ENCODE peak calls at places on chromosomes 1 and 21, in six cellular contexts. W is foreskin keratinocyte, O is osteocyte, F is chondrocyte, L is ovary, G is astrocyte of the cerebellum. K is an unnamed sample.

GRCh38 chr1:41341756-41342562 is 19.3 kb upstream of the FOXO6 start:
- DNase-seq in W (no peak), G (no peak), O (no peak), L (peak), F (peak), K (no peak)

GRCh38 chr1:202762019-202762418 is 46.2 kb downstream of the KDM5B start:
- DNase-seq in W (no peak), O (no peak), L (no peak), G (no peak), F (no peak), K (no peak)

GRCh38 chr1:115727706-115728249 is 40.7 kb downstream of the CASQ2 start:
- DNase-seq in G (peak), W (peak), F (no peak), O (no peak), L (peak), K (no peak)

GRCh38 chr1:108897865-108898720 is 21.3 kb downstream of the GPSM2 start:
- DNase-seq in F (no peak), G (peak), W (peak), O (no peak), L (no peak), K (peak)

GRCh38 chr1:93751391-93752250 is 70.0 kb upstream of the BCAR3 start:
- DNase-seq in F (no peak), L (no peak), G (no peak), W (no peak), O (no peak), K (no peak)

GRCh38 chr21:31162079-31162699 is 123.9 kb upstream of the KRTAP19-8 start:
- DNase-seq in W (no peak), F (no peak), G (no peak), O (no peak), L (no peak), K (no peak)

GRCh38 chr1:112651205-112651604 is 23.3 kb upstream of the MOV10 start:
- DNase-seq in L (no peak), F (no peak), G (no peak), W (no peak), O (no peak), K (no peak)

GRCh38 chr21:33064623-33064996 is 5.3 kb upstream of the OLIG1 start:
- DNase-seq in L (no peak), G (no peak), O (no peak), F (no peak), W (no peak), K (no peak)

GRCh38 chr1:70205076-70205436 is 323 bp downstream of the LRRC40 start:
- DNase-seq in O (no peak), W (no peak), G (no peak), F (no peak), L (no peak), K (no peak)

GRCh38 chr21:41622831-41623548 is 115.0 kb upstream of the TMPRSS2 start:
- DNase-seq in W (no peak), O (no peak), L (no peak), G (no peak), F (no peak), K (no peak)

GRCh38 chr1:193418745-193419058 is 232.3 kb upstream of the B3GALT2 start:
- DNase-seq in O (no peak), L (no peak), F (no peak), G (no peak), W (no peak), K (no peak)

GRCh38 chr1:162206749-162207635 is 137.5 kb downstream of the NOS1AP start:
- DNase-seq in W (no peak), G (no peak), O (no peak), L (no peak), F (no peak), K (no peak)

GRCh38 chr1:195608883-195609282 is 999.4 kb downstream of the KCNT2 start:
- DNase-seq in O (no peak), L (no peak), W (no peak), G (no peak), F (no peak), K (no peak)

GRCh38 chr1:224757508-224757907 is 141.4 kb downstream of the CNIH3 start:
- DNase-seq in W (no peak), G (no peak), F (no peak), O (peak), L (no peak), K (no peak)

GRCh38 chr1:151512326-151512725 is 1.1 kb downstream of the CGN start:
- DNase-seq in F (peak), L (no peak), W (no peak), O (no peak), G (no peak), K (no peak)

GRCh38 chr1:86942743-86943142 is 28.3 kb downstream of the HS2ST1 start:
- DNase-seq in O (no peak), L (no peak), G (no peak), F (no peak), W (no peak), K (no peak)

GRCh38 chr1:199859525-199859924 is 168.0 kb upstream of the NR5A2 start:
- DNase-seq in O (no peak), L (no peak), G (no peak), W (peak), F (no peak), K (peak)

GRCh38 chr1:91555821-91556531 is 55.3 kb downstream of the CDC7 start:
- DNase-seq in O (no peak), W (peak), G (no peak), F (no peak), L (no peak), K (no peak)

GRCh38 chr1:224168859-224169380 is 14.1 kb upstream of the DEGS1 start:
- DNase-seq in W (peak), L (no peak), G (peak), O (peak), F (no peak), K (peak)

GRCh38 chr1:236916131-236916800 is 88.0 kb downstream of the MT1HL1 start:
- DNase-seq in L (no peak), O (no peak), G (no peak), W (no peak), F (no peak), K (no peak)

GRCh38 chr1:101216623-101217022 is 20.2 kb upstream of the S1PR1 start:
- DNase-seq in O (no peak), G (no peak), F (no peak), W (peak), L (no peak), K (no peak)

GRCh38 chr1:91501527-91501859 is 842 bp downstream of the CDC7 start:
- DNase-seq in O (no peak), W (no peak), F (no peak), G (peak), L (no peak), K (peak)

GRCh38 chr1:83857108-83857507 is 141.8 kb downstream of the TTLL7 start:
- DNase-seq in W (peak), G (peak), F (no peak), L (no peak), O (no peak), K (peak)
- TF ChIP-seq CTCF in W (peak), G (peak), F (peak), L (no peak), O (peak), K (peak)

GRCh38 chr1:31151402-31151801 is 85.9 kb upstream of the PUM1 start:
- DNase-seq in G (no peak), O (no peak), L (no peak), W (no peak), F (no peak), K (no peak)
- TF ChIP-seq CTCF in G (no peak), O (no peak), L (no peak), W (no peak), F (no peak), K (no peak)

DNA sequence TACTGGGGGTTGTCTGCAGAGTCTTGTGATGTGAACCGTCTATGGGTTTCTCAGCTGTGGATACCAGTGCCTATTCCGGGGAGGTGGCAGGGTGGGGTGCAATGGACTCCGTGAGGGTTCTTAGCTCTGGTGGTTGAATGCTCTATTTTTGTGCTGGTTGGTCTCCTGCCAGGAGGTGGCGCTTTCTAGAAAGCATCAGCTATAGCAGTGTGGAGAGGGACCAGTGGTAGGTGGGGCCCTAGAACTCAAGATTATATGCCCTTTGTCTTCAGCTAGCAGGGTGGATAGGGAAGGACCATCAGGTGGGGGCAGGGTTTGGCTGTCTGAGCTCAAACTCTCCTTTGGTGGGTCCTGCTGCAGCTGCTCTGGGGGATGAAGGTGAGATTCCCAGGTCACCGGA is 127.3 kb upstream of the PLD5 start:
- DNase-seq in L (no peak), O (no peak), G (no peak), F (no peak), W (no peak), K (peak)
- TF ChIP-seq CTCF in L (no peak), O (peak), G (no peak), F (peak), W (peak), K (peak)

DNA sequence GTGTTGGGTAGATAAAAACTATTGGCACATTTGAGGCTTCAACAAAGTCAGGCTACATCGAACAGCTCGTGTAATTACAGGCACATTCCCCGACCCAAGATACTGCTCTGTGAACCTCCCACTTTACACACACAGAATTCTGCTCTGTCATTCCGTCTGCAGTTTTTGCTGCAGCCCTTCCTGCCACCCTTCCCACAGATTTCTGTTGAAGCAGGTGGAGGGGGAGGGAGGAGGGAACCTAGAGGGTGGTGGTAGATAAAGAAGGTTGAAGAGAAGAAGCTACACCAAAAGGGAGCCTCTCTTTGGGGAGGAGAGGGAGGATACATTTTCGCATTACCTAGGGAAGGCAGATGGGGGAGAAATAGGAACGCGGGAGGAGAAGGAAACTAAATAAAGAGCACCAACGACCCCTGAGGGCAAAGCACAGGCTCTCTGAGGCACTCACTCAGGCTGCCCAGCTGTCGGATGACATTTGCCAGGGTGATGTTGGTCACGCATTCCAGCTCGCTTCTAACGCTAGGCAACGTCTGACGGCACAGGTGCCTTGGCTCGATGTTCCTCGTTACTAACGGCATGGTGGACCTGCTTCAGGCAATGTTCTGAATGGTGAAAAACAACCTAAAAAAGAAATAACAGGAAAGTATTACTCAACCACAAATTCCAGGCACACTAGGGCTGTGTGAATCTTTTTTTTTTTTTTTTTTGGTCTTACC is 36.0 kb downstream of the GPR3 start:
- DNase-seq in W (no peak), O (no peak), L (no peak), G (no peak), F (no peak), K (no peak)
- TF ChIP-seq CTCF in W (peak), O (no peak), L (no peak), G (no peak), F (peak), K (no peak)

GRCh38 chr1:245825128-245825901 is 670.5 kb downstream of the KIF26B start:
- DNase-seq in L (no peak), W (no peak), F (no peak), O (peak), G (no peak), K (no peak)
- TF ChIP-seq CTCF in L (no peak), W (no peak), F (peak), O (peak), G (peak), K (no peak)

DNA sequence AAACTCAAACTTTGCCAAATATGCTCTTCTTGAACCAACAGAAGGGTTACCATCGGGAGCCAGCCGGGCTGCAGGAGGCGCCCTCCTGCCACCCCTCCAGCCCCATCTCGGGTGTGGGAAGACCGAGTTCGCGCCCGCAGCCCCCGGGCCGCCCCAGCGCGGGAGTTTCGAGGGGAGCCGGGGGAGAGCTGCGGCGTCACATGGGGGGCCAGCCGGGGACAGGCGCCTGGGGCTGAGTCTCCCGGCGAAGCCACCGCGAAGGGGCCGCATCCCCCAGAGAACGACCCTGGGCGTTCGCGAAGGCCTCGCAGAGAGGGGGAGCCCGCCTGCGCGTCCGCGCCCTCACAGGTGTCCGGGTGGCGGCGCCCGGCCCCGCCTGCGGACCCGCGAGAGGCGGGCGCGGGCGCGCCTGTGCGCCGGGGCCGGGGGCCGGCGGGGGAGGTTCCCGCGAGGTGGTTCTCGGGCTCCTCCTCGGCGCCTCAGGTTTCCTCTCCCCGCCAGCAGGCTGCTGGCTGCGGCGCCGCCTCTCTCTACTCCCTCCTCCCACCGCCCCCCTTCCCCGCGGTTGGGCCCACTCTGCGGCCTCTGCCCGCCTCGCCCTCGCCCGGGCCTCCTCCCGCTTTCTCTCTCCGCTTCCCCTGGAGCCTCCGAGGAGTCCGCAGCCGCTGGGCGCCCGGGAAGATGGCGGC is at the start of gene RAVER2:
- DNase-seq in L (peak), G (peak), F (peak), W (peak), O (peak), K (no peak)
- TF ChIP-seq CTCF in L (no peak), G (peak), F (peak), W (peak), O (peak), K (peak)

GRCh38 chr1:68746378-68746777 is 249.5 kb upstream of the DEPDC1 start:
- DNase-seq in O (no peak), F (no peak), W (no peak), L (no peak), G (no peak), K (no peak)

DNA sequence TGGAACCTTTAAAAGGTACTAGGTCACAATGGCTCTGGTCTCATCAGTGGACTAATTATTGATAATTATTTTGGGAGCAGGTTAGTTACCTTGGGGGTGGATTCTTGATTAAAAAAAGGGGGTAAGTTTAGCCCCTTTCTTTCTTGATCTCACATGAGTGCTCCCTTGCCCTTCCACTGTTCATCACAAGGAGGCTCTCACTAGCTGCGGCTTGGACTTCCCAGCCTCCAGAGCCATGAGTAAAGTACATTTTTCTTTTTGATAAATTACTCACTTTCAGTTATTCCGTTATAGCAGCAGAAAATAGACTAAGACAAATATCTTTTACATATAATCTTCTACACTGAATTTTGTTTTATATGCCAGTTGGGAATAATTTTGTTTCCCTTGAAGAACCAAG is 254.8 kb upstream of the DEPDC1 start:
- DNase-seq in L (no peak), W (no peak), F (no peak), G (no peak), O (no peak), K (no peak)
- TF ChIP-seq CTCF in L (no peak), W (peak), F (peak), G (peak), O (no peak), K (no peak)

GRCh38 chr1:228082260-228082974 is at the start of gene ARF1:
- DNase-seq in L (peak), G (peak), O (peak), W (peak), F (peak), K (peak)
- TF ChIP-seq CTCF in L (no peak), G (no peak), O (no peak), W (peak), F (no peak), K (no peak)

GRCh38 chr21:45270306-45270821 is 17.3 kb downstream of the POFUT2 start:
- DNase-seq in G (no peak), F (peak), W (no peak), O (no peak), L (no peak), K (no peak)
- TF ChIP-seq CTCF in G (peak), F (peak), W (peak), O (peak), L (no peak), K (peak)